ENCODE peak calls at places on chromosomes 11 and 22, in nine cellular contexts. L is keratinocyte, M is GM23338, Q is GM12878, F is PC-3, G is MM.1S, C is H1, B is hepatocyte, J is mammary epithelial cell. T is an unnamed sample.

GRCh38 chr22:49765091-49765771 is 62.4 kb downstream of the BRD1 start:
- DNase-seq in L (no peak), M (no peak), Q (no peak), F (no peak), G (no peak), C (peak; percentile 38), B (no peak), J (no peak), T (no peak)

GRCh38 chr11:71356280-71356876 is 91.8 kb downstream of the DHCR7 start:
- DNase-seq in L (no peak), M (no peak), Q (no peak), F (no peak), G (no peak), C (no peak), B (no peak), J (no peak), T (no peak)

GRCh38 chr11:84157639-84158038 is 871.5 kb upstream of the CCDC90B start:
- DNase-seq in L (no peak), M (no peak), Q (no peak), F (no peak), G (no peak), C (no peak), B (no peak), J (no peak), T (no peak)

GRCh38 chr11:93389737-93390136 is 59.2 kb downstream of the DEUP1 start:
- DNase-seq in L (no peak), M (no peak), Q (no peak), F (no peak), G (no peak), C (no peak), B (no peak), J (peak; percentile 3), T (no peak)

GRCh38 chr22:28801845-28802594 is 1.7 kb upstream of the XBP1 start:
- DNase-seq in L (no peak), M (peak; percentile 22), Q (no peak), F (no peak), G (peak; percentile 75), C (no peak), B (no peak), J (no peak), T (no peak)

GRCh38 chr11:93359396-93359795 is 28.9 kb downstream of the DEUP1 start:
- DNase-seq in L (no peak), M (no peak), Q (no peak), F (peak; percentile 18), G (no peak), C (no peak), B (no peak), J (no peak), T (no peak)

GRCh38 chr22:23073506-23074229 is 3.3 kb downstream of the GNAZ start:
- DNase-seq in L (no peak), M (no peak), Q (no peak), F (no peak), G (no peak), C (no peak), B (no peak), J (no peak), T (no peak)

GRCh38 chr22:35837328-35837727 is 119.7 kb downstream of the APOL5 start:
- DNase-seq in L (no peak), M (no peak), Q (no peak), F (no peak), G (no peak), C (no peak), B (no peak), J (peak; percentile 9), T (no peak)

GRCh38 chr11:108906329-108906728 is 241.5 kb downstream of the DDX10 start:
- DNase-seq in L (peak; percentile 13), M (no peak), Q (no peak), F (peak; percentile 87), G (no peak), C (no peak), B (no peak), J (peak; percentile 68), T (no peak)

GRCh38 chr11:128948583-128948982 is 5.9 kb upstream of the TP53AIP1 start:
- DNase-seq in L (no peak), M (peak; percentile 61), Q (no peak), F (peak; percentile 16), G (peak; percentile 4), C (no peak), B (no peak), J (no peak), T (no peak)

GRCh38 chr22:20418211-20418788 is 19.3 kb downstream of the SCARF2 start:
- DNase-seq in L (peak; percentile 26), M (peak; percentile 90), Q (no peak), F (peak; percentile 71), G (peak; percentile 75), C (peak; percentile 87), B (peak; percentile 90), J (peak; percentile 49), T (peak; percentile 50)

GRCh38 chr11:63667993-63668392 is 3.2 kb downstream of the ATL3 start:
- DNase-seq in L (peak; percentile 75), M (no peak), Q (no peak), F (peak; percentile 98), G (no peak), C (no peak), B (peak; percentile 31), J (peak; percentile 94), T (peak; percentile 97)

GRCh38 chr11:3953327-3953726 is 97.9 kb downstream of the STIM1 start:
- DNase-seq in L (no peak), M (no peak), Q (no peak), F (peak; percentile 12), G (no peak), C (no peak), B (no peak), J (no peak), T (no peak)

GRCh38 chr11:11382858-11383532 is 29.9 kb upstream of the CSNK2A3 start:
- DNase-seq in L (no peak), M (no peak), Q (no peak), F (no peak), G (no peak), C (no peak), B (no peak), J (no peak), T (no peak)

GRCh38 chr11:101446238-101446637 is 137.6 kb downstream of the TRPC6 start:
- DNase-seq in L (no peak), M (no peak), Q (no peak), F (peak; percentile 94), G (no peak), C (no peak), B (no peak), J (peak; percentile 34), T (no peak)

GRCh38 chr22:35116269-35116668 is 50.3 kb downstream of the ISX start:
- DNase-seq in L (no peak), M (no peak), Q (no peak), F (no peak), G (no peak), C (no peak), B (no peak), J (no peak), T (no peak)

GRCh38 chr11:93032580-93032979 is 63.1 kb downstream of the MTNR1B start:
- DNase-seq in L (no peak), M (no peak), Q (no peak), F (no peak), G (no peak), C (no peak), B (no peak), J (peak; percentile 58), T (no peak)

GRCh38 chr11:118820412-118821357 is 29.7 kb upstream of the DDX6 start:
- DNase-seq in L (no peak), M (peak; percentile 46), Q (peak; percentile 99), F (peak; percentile 89), G (peak; percentile 96), C (peak; percentile 52), B (peak; percentile 11), J (peak; percentile 43), T (no peak)

GRCh38 chr11:126514061-126514713 is 158.7 kb downstream of the ST3GAL4 start:
- DNase-seq in L (no peak), M (no peak), Q (no peak), F (no peak), G (no peak), C (no peak), B (no peak), J (no peak), T (no peak)

GRCh38 chr22:49261616-49262015 is 566.1 kb downstream of the BRD1 start:
- DNase-seq in L (no peak), M (no peak), Q (no peak), F (no peak), G (no peak), C (no peak), B (no peak), J (no peak), T (no peak)

GRCh38 chr11:36389811-36390210 is 93.7 kb downstream of the PRR5L start:
- DNase-seq in L (no peak), M (no peak), Q (no peak), F (peak; percentile 16), G (no peak), C (no peak), B (no peak), J (peak; percentile 13), T (no peak)

GRCh38 chr11:36273110-36273509 is 16.1 kb downstream of the COMMD9 start:
- DNase-seq in L (no peak), M (no peak), Q (no peak), F (no peak), G (no peak), C (no peak), B (no peak), J (no peak), T (no peak)

GRCh38 chr11:84498016-84498415 is 1129.1 kb downstream of the DLG2 start:
- DNase-seq in L (no peak), M (no peak), Q (no peak), F (no peak), G (no peak), C (no peak), B (no peak), J (no peak), T (no peak)

GRCh38 chr11:2142300-2142759 is 3.1 kb upstream of the IGF2 start:
- DNase-seq in L (no peak), M (no peak), Q (no peak), F (peak; percentile 37), G (no peak), C (no peak), B (no peak), J (peak; percentile 58), T (no peak)
- TF ChIP-seq EZH2 in L (peak; percentile 53), M (peak; percentile 69), Q (no peak), F (no peak), G (no peak), C (no peak), B (peak; percentile 25), J (no peak), T (no peak)

GRCh38 chr11:31812392-31813241 is 1.5 kb upstream of the PAX6 start:
- DNase-seq in L (no peak), M (peak; percentile 51), Q (no peak), F (peak; percentile 42), G (peak; percentile 42), C (peak; percentile 69), B (no peak), J (no peak), T (no peak)
- TF ChIP-seq EZH2 in L (peak; percentile 99), M (peak; percentile 97), Q (peak; percentile 89), F (no peak), G (no peak), C (peak; percentile 98), B (peak; percentile 97), J (peak; percentile 93), T (no peak)

GRCh38 chr11:116042125-116042524 is 537.9 kb upstream of the CADM1 start:
- DNase-seq in L (no peak), M (no peak), Q (no peak), F (no peak), G (no peak), C (no peak), B (no peak), J (no peak), T (no peak)
- TF ChIP-seq EZH2 in L (no peak), M (no peak), Q (no peak), F (no peak), G (no peak), C (no peak), B (no peak), J (no peak), T (no peak)

GRCh38 chr11:68980776-68981065 is at the start of gene MRGPRD:
- DNase-seq in L (no peak), M (no peak), Q (no peak), F (no peak), G (no peak), C (no peak), B (no peak), J (no peak), T (no peak)
- TF ChIP-seq EZH2 in L (no peak), M (no peak), Q (no peak), F (no peak), G (no peak), C (no peak), B (no peak), J (no peak), T (no peak)

T was measured in PC-9.